ENCODE peak calls at places on chromosome 3, in six cellular contexts. E is effector CD4-positive, alpha-beta T cell; Z is DMS153; F is OCI-M1; L is activated CD8-positive, alpha-beta memory T cell treated with anti-CD3 and anti-CD28 coated beads, Interleukin-2, amount 50 U/mL, for 4 hours; H is body of pancreas. X is an unnamed sample.

GRCh38 chr3:196624907-196625306 is 14.6 kb upstream of the NRROS start:
- DNase-seq in E (no peak), Z (no peak), F (no peak), L (no peak), H (peak), X (no peak)

GRCh38 chr3:142966808-142967207 is 3.3 kb upstream of the PAQR9 start:
- DNase-seq in E (no peak), Z (no peak), F (no peak), L (no peak), H (no peak), X (no peak)

GRCh38 chr3:69747511-69748248 is 8.4 kb downstream of the MITF start:
- DNase-seq in E (no peak), Z (no peak), F (peak), L (no peak), H (no peak), X (no peak)

GRCh38 chr3:62057339-62058047 is 315.9 kb downstream of the FEZF2 start:
- DNase-seq in E (no peak), Z (no peak), F (no peak), L (no peak), H (no peak), X (no peak)

GRCh38 chr3:38648659-38649499 is 608 bp downstream of the SCN5A start:
- DNase-seq in E (no peak), Z (no peak), F (no peak), L (peak), H (no peak), X (no peak)

GRCh38 chr3:183539821-183540220 is 15.7 kb downstream of the KLHL6 start:
- DNase-seq in E (no peak), Z (no peak), F (peak), L (no peak), H (no peak), X (no peak)

GRCh38 chr3:151276038-151277027 is 2.0 kb downstream of the P2RY14 start:
- DNase-seq in E (no peak), Z (no peak), F (no peak), L (peak), H (no peak), X (no peak)

GRCh38 chr3:128768471-128768870 is 42.5 kb downstream of the RAB7A start:
- DNase-seq in E (no peak), Z (no peak), F (no peak), L (no peak), H (no peak), X (no peak)

GRCh38 chr3:46423588-46423987 is 16.5 kb downstream of the CCRL2 start:
- DNase-seq in E (no peak), Z (peak), F (no peak), L (no peak), H (no peak), X (no peak)

GRCh38 chr3:101676765-101677435 is at the start of gene ZBTB11:
- DNase-seq in E (peak), Z (no peak), F (no peak), L (peak), H (peak), X (peak)

GRCh38 chr3:181417748-181418147 is 294.0 kb upstream of the SOX2 start:
- DNase-seq in E (no peak), Z (no peak), F (peak), L (no peak), H (no peak), X (no peak)

GRCh38 chr3:177753498-177754155 is 556.3 kb upstream of the TBL1XR1 start:
- DNase-seq in E (no peak), Z (no peak), F (no peak), L (no peak), H (peak), X (peak)

GRCh38 chr3:172135766-172136729 is 96.7 kb downstream of the FNDC3B start:
- DNase-seq in E (no peak), Z (no peak), F (peak), L (no peak), H (no peak), X (peak)